ENCODE peak calls at places on chromosome 6, in ten cellular contexts. Y, I, Z, Q, V, S, L, O, D and R are unnamed samples.

GRCh38 chr6:43992783-43993505 is 134.3 kb downstream of the MRPL14 start:
- DNase-seq in Y (no peak), I (no peak), Z (no peak), Q (no peak), V (no peak), S (no peak), L (no peak), O (no peak), D (no peak), R (no peak)

GRCh38 chr6:37038297-37039198 is 33.1 kb downstream of the FGD2 start:
- DNase-seq in Y (peak), I (no peak), Z (no peak), Q (no peak), V (peak), S (no peak), L (no peak), O (no peak), D (no peak), R (no peak)

GRCh38 chr6:126625019-126625418 is 285.1 kb downstream of the CENPW start:
- DNase-seq in Y (peak), I (peak), Z (no peak), Q (no peak), V (no peak), S (no peak), L (no peak), O (no peak), D (no peak), R (no peak)

GRCh38 chr6:157317129-157317814 is 6.0 kb downstream of the TMEM242 start:
- DNase-seq in Y (peak), I (no peak), Z (no peak), Q (no peak), V (no peak), S (peak), L (no peak), O (peak), D (peak), R (no peak)

GRCh38 chr6:2817778-2818443 is 23.8 kb downstream of the SERPINB1 start:
- DNase-seq in Y (peak), I (no peak), Z (no peak), Q (no peak), V (no peak), S (no peak), L (no peak), O (no peak), D (no peak), R (no peak)

GRCh38 chr6:135305684-135306083 is 124.6 kb downstream of the MYB start:
- DNase-seq in Y (no peak), I (no peak), Z (no peak), Q (no peak), V (no peak), S (no peak), L (no peak), O (no peak), D (no peak), R (no peak)

GRCh38 chr6:31402324-31403282 is 792 bp upstream of the MICA start:
- DNase-seq in Y (peak), I (peak), Z (peak), Q (peak), V (no peak), S (no peak), L (no peak), O (no peak), D (no peak), R (no peak)

GRCh38 chr6:13818341-13818740 is 4.0 kb upstream of the MCUR1 start:
- DNase-seq in Y (no peak), I (no peak), Z (no peak), Q (no peak), V (no peak), S (no peak), L (no peak), O (no peak), D (no peak), R (no peak)

GRCh38 chr6:11625302-11625701 is 87.8 kb downstream of the TMEM170B start:
- DNase-seq in Y (no peak), I (no peak), Z (no peak), Q (no peak), V (no peak), S (no peak), L (no peak), O (no peak), D (no peak), R (no peak)

GRCh38 chr6:150741633-150742200 is 123.8 kb upstream of the MTHFD1L start:
- DNase-seq in Y (peak), I (peak), Z (no peak), Q (peak), V (no peak), S (no peak), L (no peak), O (no peak), D (peak), R (no peak)

GRCh38 chr6:34656378-34657036 is 40.1 kb downstream of the ILRUN start:
- DNase-seq in Y (peak), I (no peak), Z (no peak), Q (peak), V (no peak), S (no peak), L (no peak), O (no peak), D (no peak), R (no peak)

GRCh38 chr6:40897390-40898003 is 141.5 kb downstream of the UNC5CL start:
- DNase-seq in Y (no peak), I (no peak), Z (no peak), Q (no peak), V (no peak), S (no peak), L (peak), O (no peak), D (no peak), R (no peak)

GRCh38 chr6:54970337-54970736 is 123.8 kb downstream of the FAM83B start:
- DNase-seq in Y (peak), I (no peak), Z (no peak), Q (no peak), V (no peak), S (no peak), L (no peak), O (no peak), D (peak), R (no peak)